ENCODE peak calls at places on chromosomes 4 and X, in six cellular contexts. N is SK-N-SH, Q is neural progenitor cell, T is GM23248, S is mesenchymal stem cell, U is astrocyte. J is an unnamed sample.

GRCh38 chrX:39492495-39493162 is 605.1 kb downstream of the BCOR start:
- DNase-seq in N (no peak), Q (no peak), T (no peak), S (no peak), U (no peak), J (no peak)

GRCh38 chr4:24212642-24213041 is 322.8 kb upstream of the PPARGC1A start:
- DNase-seq in N (no peak), Q (no peak), T (no peak), S (no peak), U (no peak), J (no peak)

GRCh38 chr4:178937130-178937529 is 1494.9 kb upstream of the AGA start:
- DNase-seq in N (no peak), Q (no peak), T (no peak), S (peak; percentile 39), U (peak; percentile 5), J (no peak)

GRCh38 chr4:75823812-75824211 is 78.4 kb downstream of the PPEF2 start:
- DNase-seq in N (no peak), Q (no peak), T (no peak), S (no peak), U (no peak), J (no peak)

GRCh38 chr4:113683143-113683542 is 78.4 kb downstream of the CAMK2D start:
- DNase-seq in N (no peak), Q (no peak), T (no peak), S (no peak), U (no peak), J (no peak)

GRCh38 chr4:10371869-10372471 is 85.3 kb downstream of the ZNF518B start:
- DNase-seq in N (no peak), Q (peak; percentile 3), T (peak; percentile 39), S (no peak), U (no peak), J (no peak)

GRCh38 chr4:154744341-154744948 is 645 bp downstream of the LRAT start:
- DNase-seq in N (no peak), Q (peak; percentile 34), T (no peak), S (no peak), U (no peak), J (no peak)

GRCh38 chr4:4455199-4455865 is 68.4 kb downstream of the NSG1 start:
- DNase-seq in N (peak; percentile 64), Q (no peak), T (no peak), S (no peak), U (no peak), J (no peak)

GRCh38 chrX:85052207-85052606 is 48.5 kb downstream of the APOOL start:
- DNase-seq in N (no peak), Q (no peak), T (peak; percentile 46), S (peak; percentile 22), U (no peak), J (no peak)

GRCh38 chr4:118287691-118288090 is 65.1 kb downstream of the PRSS12 start:
- DNase-seq in N (no peak), Q (no peak), T (no peak), S (no peak), U (no peak), J (no peak)

GRCh38 chr4:73068496-73069337 is 799 bp downstream of the COX18 start:
- DNase-seq in N (peak; percentile 16), Q (peak; percentile 21), T (peak; percentile 54), S (peak; percentile 65), U (peak; percentile 29), J (no peak)

GRCh38 chr4:73721419-73721818 is 18.9 kb upstream of the CXCL8 start:
- DNase-seq in N (no peak), Q (no peak), T (peak; percentile 92), S (peak; percentile 68), U (peak; percentile 77), J (no peak)

GRCh38 chr4:139819082-139819481 is 153.5 kb downstream of the MGST2 start:
- DNase-seq in N (no peak), Q (no peak), T (no peak), S (no peak), U (no peak), J (no peak)

GRCh38 chr4:124753941-124754581 is 41.5 kb upstream of the ANKRD50 start:
- DNase-seq in N (no peak), Q (no peak), T (no peak), S (no peak), U (no peak), J (no peak)

GRCh38 chrX:39766085-39766726 is 331.6 kb downstream of the BCOR start:
- DNase-seq in N (no peak), Q (no peak), T (no peak), S (no peak), U (no peak), J (no peak)

GRCh38 chr4:100428051-100428450 is 89.8 kb downstream of the EMCN start:
- DNase-seq in N (no peak), Q (no peak), T (peak; percentile 62), S (peak; percentile 74), U (peak; percentile 79), J (peak; percentile 33)

GRCh38 chr4:74932832-74933561 is at the start of gene PARM1:
- DNase-seq in N (peak; percentile 58), Q (peak; percentile 95), T (peak; percentile 76), S (peak; percentile 88), U (peak; percentile 37), J (peak; percentile 4)

GRCh38 chrX:11137543-11138139 is 26.5 kb downstream of the HCCS start:
- DNase-seq in N (peak; percentile 39), Q (peak; percentile 5), T (peak; percentile 44), S (peak; percentile 43), U (peak; percentile 9), J (no peak)

GRCh38 chr4:112082954-112083586 is 62.2 kb upstream of the FAM241A start:
- DNase-seq in N (no peak), Q (no peak), T (peak; percentile 68), S (peak; percentile 66), U (peak; percentile 93), J (peak; percentile 92)

GRCh38 chr4:124028172-124028571 is 631.6 kb downstream of the SPRY1 start:
- DNase-seq in N (no peak), Q (no peak), T (no peak), S (peak; percentile 15), U (peak; percentile 28), J (no peak)

GRCh38 chrX:123731258-123731986 is 1.4 kb downstream of the THOC2 start:
- DNase-seq in N (peak; percentile 34), Q (peak; percentile 37), T (peak; percentile 60), S (peak; percentile 42), U (peak; percentile 33), J (no peak)

GRCh38 chr4:16222957-16223527 is 3.2 kb downstream of the TAPT1 start:
- DNase-seq in N (no peak), Q (no peak), T (no peak), S (peak; percentile 18), U (no peak), J (no peak)

GRCh38 chr4:8238515-8239053 is 31.0 kb upstream of the HTRA3 start:
- DNase-seq in N (peak; percentile 79), Q (peak; percentile 81), T (no peak), S (no peak), U (no peak), J (no peak)

GRCh38 chr4:29046166-29046565 is 1674.0 kb upstream of the PCDH7 start:
- DNase-seq in N (no peak), Q (peak; percentile 6), T (peak; percentile 25), S (peak; percentile 82), U (peak; percentile 33), J (no peak)

GRCh38 chrX:136304493-136304892 is 3.7 kb downstream of the ADGRG4 start:
- DNase-seq in N (no peak), Q (no peak), T (no peak), S (no peak), U (no peak), J (no peak)

GRCh38 chr4:77072195-77072753 is 3.5 kb downstream of the CCNI start:
- DNase-seq in N (no peak), Q (no peak), T (no peak), S (no peak), U (no peak), J (peak; percentile 58)

GRCh38 chrX:87299563-87300160 is 217.9 kb upstream of the KLHL4 start:
- DNase-seq in N (no peak), Q (peak; percentile 19), T (peak; percentile 12), S (peak; percentile 1), U (no peak), J (no peak)

GRCh38 chr4:1806596-1807257 is 13.6 kb downstream of the FGFR3 start:
- DNase-seq in N (no peak), Q (no peak), T (no peak), S (no peak), U (no peak), J (no peak)

GRCh38 chrX:140034916-140035315 is 69.6 kb upstream of the CXorf66 start:
- DNase-seq in N (peak; percentile 2), Q (peak; percentile 37), T (peak; percentile 20), S (no peak), U (no peak), J (no peak)

DNA sequence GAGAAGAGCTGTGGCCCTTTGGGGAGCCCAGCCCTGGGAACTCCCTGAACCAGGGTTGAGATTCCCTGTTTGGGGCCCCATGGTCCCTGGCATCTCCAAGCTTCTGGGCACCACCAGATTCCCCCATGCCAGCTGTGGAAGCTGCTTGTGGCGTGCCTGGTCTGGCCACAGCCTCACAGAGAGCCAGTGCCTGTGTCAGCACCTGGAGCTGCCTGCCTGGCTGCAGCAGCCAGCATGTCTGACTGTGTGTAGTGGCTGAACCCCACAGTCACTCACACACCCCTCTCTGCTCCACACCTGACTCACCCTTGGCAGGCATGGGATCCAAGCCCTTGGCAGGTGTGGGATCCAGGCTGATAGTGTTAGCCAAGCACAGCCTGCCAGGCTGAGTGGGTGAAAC is 97.2 kb upstream of the GALNTL6 start:
- DNase-seq in N (no peak), Q (no peak), T (no peak), S (no peak), U (no peak), J (no peak)
- H2AFZ ChIP-seq in N (no peak overlapping the region), Q (peak overlapping the region; percentile 50), T (no peak overlapping the region), S (no peak overlapping the region), U (no peak overlapping the region), J (no peak overlapping the region)

DNA sequence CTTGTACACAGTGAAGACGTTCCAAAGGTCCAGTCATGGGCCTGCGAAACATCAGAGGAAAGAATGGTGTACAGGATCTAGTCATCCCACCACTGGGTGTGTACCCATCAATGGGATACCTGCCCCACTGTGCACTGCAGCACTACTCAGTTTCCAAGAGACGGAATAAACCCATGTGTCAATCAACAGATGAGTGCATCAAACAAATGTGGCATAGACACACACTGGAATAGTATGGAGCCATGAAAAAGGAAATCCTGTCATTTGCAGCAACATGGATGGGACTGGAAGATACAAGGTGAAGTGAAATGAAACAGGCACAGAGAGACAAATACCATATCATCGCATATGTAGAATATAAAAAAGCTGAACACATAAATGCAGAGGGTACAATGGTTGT is 48.0 kb downstream of the DHRSX start:
- DNase-seq in N (no peak), Q (no peak), T (no peak), S (no peak), U (no peak), J (no peak)
- H3K9ac ChIP-seq in N (no peak overlapping the region), Q (no peak overlapping the region), T (no peak overlapping the region), S (no peak overlapping the region), U (no peak overlapping the region), J (no peak overlapping the region)

GRCh38 chr4:130747842-130748241 is 1651.9 kb downstream of the C4orf33 start:
- DNase-seq in N (no peak), Q (no peak), T (no peak), S (peak; percentile 18), U (no peak), J (no peak)
- H2AFZ ChIP-seq in N (no peak overlapping the region), Q (no peak overlapping the region), T (no peak overlapping the region), S (no peak overlapping the region), U (no peak overlapping the region), J (no peak overlapping the region)

DNA sequence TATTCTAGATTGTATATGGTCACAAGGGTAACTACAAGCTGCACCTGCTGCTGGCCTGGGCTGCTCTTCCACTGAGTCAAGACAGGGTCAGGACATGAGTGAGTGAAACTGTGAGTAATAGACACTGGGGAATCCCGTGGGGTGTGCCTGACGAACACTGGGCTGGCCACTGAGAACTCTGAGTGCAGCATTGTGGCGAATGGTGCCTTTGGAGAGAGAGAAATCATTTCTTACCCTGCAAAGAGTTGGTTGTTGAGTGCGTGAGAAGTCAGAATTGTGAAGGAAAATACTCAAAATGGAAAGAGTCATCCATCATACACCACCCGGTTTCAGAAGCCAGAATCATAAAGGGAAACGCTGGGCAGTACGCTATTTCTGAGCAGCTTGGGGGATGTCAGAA is 43.1 kb upstream of the LSM6 start:
- DNase-seq in N (no peak), Q (no peak), T (peak; percentile 6), S (peak; percentile 10), U (no peak), J (no peak)
- H3K9ac ChIP-seq in N (no peak overlapping the region), Q (no peak overlapping the region), T (no peak overlapping the region), S (no peak overlapping the region), U (no peak overlapping the region), J (no peak overlapping the region)